ENCODE peak calls at places on chromosomes 6 and 20, in four cellular contexts. L is breast epithelium, B is aorta, V is adipocyte. X is an unnamed sample.

GRCh38 chr6:135163440-135163738 is 17.7 kb upstream of the MYB start:
- DNase-seq in L (no peak), V (no peak), B (no peak), X (no peak)

GRCh38 chr6:163460307-163460782 is 45.8 kb downstream of the QKI start:
- DNase-seq in L (no peak), V (peak; percentile 13), B (no peak), X (peak; percentile 42)

GRCh38 chr20:991850-992249 is 10.3 kb downstream of the RSPO4 start:
- DNase-seq in B (peak; percentile 37), L (no peak), V (no peak), X (no peak)

GRCh38 chr6:63389191-63389844 is 69.5 kb upstream of the LGSN start:
- DNase-seq in B (no peak), V (no peak), L (no peak), X (no peak)

GRCh38 chr6:55963301-55963700 is 87.9 kb upstream of the BMP5 start:
- DNase-seq in B (no peak), L (no peak), V (no peak), X (no peak)

GRCh38 chr20:37229300-37229699 is 32.3 kb downstream of the GHRH start:
- DNase-seq in L (no peak), B (no peak), V (no peak), X (no peak)

GRCh38 chr20:1941226-1941625 is 46.0 kb downstream of the SIRPA start:
- DNase-seq in L (peak; percentile 91), V (no peak), B (no peak), X (peak; percentile 30)

GRCh38 chr20:6519556-6519955 is 247.9 kb upstream of the BMP2 start:
- DNase-seq in L (no peak), B (no peak), V (peak; percentile 38), X (peak; percentile 91)

GRCh38 chr20:33793011-33793931 is 17.9 kb upstream of the CHMP4B start:
- DNase-seq in V (no peak), L (no peak), B (no peak), X (peak; percentile 24)

GRCh38 chr20:32439132-32439829 is 81.2 kb downstream of the ASXL1 start:
- DNase-seq in B (no peak), V (no peak), L (peak; percentile 13), X (peak; percentile 92)

GRCh38 chr6:26351544-26351953 is 13.4 kb upstream of the BTN3A2 start:
- DNase-seq in V (peak; percentile 71), L (no peak), B (no peak), X (peak; percentile 99)

GRCh38 chr20:3701061-3701998 is 11.1 kb downstream of the SIGLEC1 start:
- DNase-seq in L (no peak), V (no peak), B (peak; percentile 54), X (no peak)

GRCh38 chr20:4813076-4813838 is 91.5 kb downstream of the PRND start:
- DNase-seq in L (no peak), B (no peak), V (no peak), X (no peak)

GRCh38 chr6:33407132-33407718 is 3.6 kb upstream of the PHF1 start:
- DNase-seq in B (no peak), L (no peak), V (peak; percentile 66), X (peak; percentile 69)

GRCh38 chr20:35293303-35294292 is 1.4 kb upstream of the FAM83C start:
- DNase-seq in B (peak; percentile 46), L (no peak), V (no peak), X (no peak)

GRCh38 chr20:36861875-36862801 is 13.8 kb upstream of the TLDC2 start:
- DNase-seq in L (peak; percentile 95), B (peak; percentile 91), V (peak; percentile 91), X (peak; percentile 83)

GRCh38 chr6:123604067-123604466 is 32.7 kb downstream of the TRDN start:
- DNase-seq in V (no peak), L (no peak), B (no peak), X (no peak)

GRCh38 chr20:33908351-33908750 is 85.4 kb upstream of the RALY start:
- DNase-seq in V (peak; percentile 81), B (no peak), L (no peak), X (peak; percentile 28)

GRCh38 chr20:21373436-21373835 is 23.9 kb downstream of the NKX2-4 start:
- DNase-seq in L (no peak), V (no peak), B (no peak), X (no peak)

GRCh38 chr6:98927534-98927933 is 20.2 kb downstream of the FBXL4 start:
- DNase-seq in B (no peak), V (no peak), L (no peak), X (no peak)
- H3K4me1 ChIP-seq in B (no peaks in the 10 kb centered on the region), V (peaks cover 7% of the 10 kb centered on the region), L (no peaks in the 10 kb centered on the region), X (no peaks in the 10 kb centered on the region)

GRCh38 chr6:106617302-106617701 is 12.0 kb downstream of the RTN4IP1 start:
- DNase-seq in V (no peak), L (no peak), B (no peak), X (no peak)
- H3K4me1 ChIP-seq in V (no peaks in the 10 kb centered on the region), L (no peaks in the 10 kb centered on the region), B (no peaks in the 10 kb centered on the region), X (no peaks in the 10 kb centered on the region)

GRCh38 chr6:7237653-7238190 is 75.3 kb downstream of the SSR1 start:
- DNase-seq in B (no peak), V (no peak), L (no peak), X (peak; percentile 41)
- H3K4me1 ChIP-seq in B (no peaks in the 10 kb centered on the region), V (peaks cover 27% of the 10 kb centered on the region), L (peaks cover 5% of the 10 kb centered on the region), X (peaks cover 9% of the 10 kb centered on the region)

GRCh38 chr6:15350386-15351083 is 104.7 kb downstream of the JARID2 start:
- DNase-seq in L (no peak), V (peak; percentile 8), B (no peak), X (no peak)

GRCh38 chr6:15355683-15356099 is 109.8 kb downstream of the JARID2 start:
- DNase-seq in V (no peak), L (no peak), B (no peak), X (peak; percentile 50)

GRCh38 chr6:15351631-15352030 is 105.8 kb downstream of the JARID2 start:
- DNase-seq in V (peak; percentile 64), B (peak; percentile 77), L (no peak), X (peak; percentile 91)

GRCh38 chr6:15352229-15352628 is 106.4 kb downstream of the JARID2 start:
- DNase-seq in V (no peak), L (no peak), B (no peak), X (no peak)

DNA sequence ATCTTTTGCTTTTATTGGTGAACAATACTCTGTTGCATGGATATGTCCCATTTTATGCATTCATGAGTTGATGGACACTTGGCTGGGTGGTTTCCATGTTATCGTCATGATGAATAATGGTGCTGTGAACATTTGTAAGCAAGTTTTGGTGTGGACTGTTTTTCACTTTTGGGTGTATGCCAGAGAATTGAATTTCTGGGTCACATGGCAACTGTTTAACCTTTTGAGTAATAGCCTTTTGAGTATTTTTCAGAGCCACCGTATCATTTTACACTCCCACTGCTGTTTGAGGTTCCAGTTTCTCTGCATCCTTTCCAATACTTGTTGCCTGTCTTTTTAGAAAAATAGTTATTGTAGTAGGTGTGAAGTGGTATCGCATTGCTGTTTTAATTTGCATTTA is 107.0 kb downstream of the JARID2 start:
- DNase-seq in L (no peak), V (no peak), B (no peak), X (peak; percentile 42)
- H3K4me1 ChIP-seq in L (no peaks in the 10 kb centered on the region), V (peaks cover 45% of the 10 kb centered on the region), B (no peaks in the 10 kb centered on the region), X (peaks cover 20% of the 10 kb centered on the region)

GRCh38 chr6:144649085-144649484 is 363.9 kb downstream of the UTRN start:
- DNase-seq in L (no peak), B (no peak), V (no peak), X (no peak)
- H3K4me1 ChIP-seq in L (no peaks in the 10 kb centered on the region), B (no peaks in the 10 kb centered on the region), V (peaks cover 14% of the 10 kb centered on the region), X (no peaks in the 10 kb centered on the region)

GRCh38 chr20:48680650-48681049 is 147.1 kb downstream of the PREX1 start:
- DNase-seq in L (no peak), V (no peak), B (peak; percentile 33), X (no peak)

GRCh38 chr20:48683467-48684175 is 144.2 kb downstream of the PREX1 start:
- DNase-seq in L (no peak), B (peak; percentile 59), V (no peak), X (no peak)

GRCh38 chr20:48681201-48681881 is 146.5 kb downstream of the PREX1 start:
- DNase-seq in L (no peak), V (no peak), B (peak; percentile 32), X (no peak)

GRCh38 chr20:48682529-48683385 is 145.0 kb downstream of the PREX1 start:
- DNase-seq in L (peak; percentile 63), B (peak; percentile 89), V (peak; percentile 98), X (peak; percentile 92)

GRCh38 chr20:48681882-48682426 is 145.8 kb downstream of the PREX1 start:
- DNase-seq in V (no peak), B (peak; percentile 26), L (no peak), X (no peak)
- H3K4me1 ChIP-seq in V (peaks cover 44% of the 10 kb centered on the region), B (peaks cover 3% of the 10 kb centered on the region), L (peaks cover 13% of the 10 kb centered on the region), X (peaks cover 13% of the 10 kb centered on the region)

GRCh38 chr6:6875818-6876470 is 231.8 kb upstream of the RREB1 start:
- DNase-seq in B (no peak), V (peak; percentile 40), L (no peak), X (peak; percentile 80)

GRCh38 chr6:6866656-6867390 is 240.9 kb upstream of the RREB1 start:
- DNase-seq in L (no peak), V (no peak), B (no peak), X (no peak)

GRCh38 chr6:6872924-6873344 is 234.8 kb upstream of the RREB1 start:
- DNase-seq in V (no peak), L (no peak), B (no peak), X (no peak)

GRCh38 chr6:6869084-6869483 is 238.7 kb upstream of the RREB1 start:
- DNase-seq in B (no peak), L (no peak), V (no peak), X (no peak)

DNA sequence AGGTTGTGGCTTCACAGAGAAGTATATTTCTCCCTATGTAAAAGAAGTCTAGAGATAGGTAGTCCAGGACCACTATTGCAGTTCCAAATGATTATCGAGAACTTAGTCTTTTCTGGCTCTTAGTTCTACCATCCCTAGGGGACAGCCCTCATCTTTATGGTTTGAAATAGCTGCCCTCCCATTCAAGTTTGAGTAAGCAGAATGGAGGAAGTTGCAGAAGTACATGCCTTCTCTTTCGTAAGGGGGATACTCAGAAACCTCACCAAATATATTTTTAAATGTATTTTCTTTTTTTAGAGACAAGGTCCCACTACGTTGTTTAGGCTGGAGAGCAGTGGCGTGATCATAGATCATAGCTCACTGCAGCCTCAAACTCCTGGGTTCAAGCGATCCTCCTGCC is 236.8 kb upstream of the RREB1 start:
- DNase-seq in V (no peak), B (no peak), L (no peak), X (no peak)
- H3K4me1 ChIP-seq in V (peaks cover 9% of the 10 kb centered on the region), B (no peaks in the 10 kb centered on the region), L (no peaks in the 10 kb centered on the region), X (no peaks in the 10 kb centered on the region)

X was measured in IMR-90.